ENCODE peak calls at places on chromosomes 16 and 17, in four cellular contexts. One of them, this sample, is unnamed.

GRCh38 chr17:72687941-72688340 is 404.5 kb downstream of the SLC39A11 start:
- DNase-seq in RWPE1: no peak
- DNase-seq in posterior cingulate gyrus: no peak
- DNase-seq in epithelial cell of esophagus: peak; percentile 93
- DNase-seq in this sample: no peak

GRCh38 chr16:25413962-25414361 is 156.3 kb upstream of the ZKSCAN2 start:
- DNase-seq in epithelial cell of esophagus: peak; percentile 22
- DNase-seq in posterior cingulate gyrus: no peak
- DNase-seq in RWPE1: no peak
- DNase-seq in this sample: no peak

GRCh38 chr17:44203731-44204452 is 4.2 kb upstream of the ATXN7L3 start:
- DNase-seq in RWPE1: no peak
- DNase-seq in epithelial cell of esophagus: peak; percentile 37
- DNase-seq in posterior cingulate gyrus: no peak
- DNase-seq in this sample: no peak

GRCh38 chr17:60080545-60080944 is 1.8 kb upstream of the HEATR6 start:
- DNase-seq in epithelial cell of esophagus: peak; percentile 94
- DNase-seq in posterior cingulate gyrus: no peak
- DNase-seq in RWPE1: no peak
- DNase-seq in this sample: no peak

GRCh38 chr16:88977028-88977844 is at the start of gene CBFA2T3:
- DNase-seq in posterior cingulate gyrus: no peak
- DNase-seq in epithelial cell of esophagus: no peak
- DNase-seq in RWPE1: no peak
- DNase-seq in this sample: peak; percentile 17

GRCh38 chr16:5060073-5060641 is 5.6 kb downstream of the C16orf89 start:
- DNase-seq in RWPE1: no peak
- DNase-seq in epithelial cell of esophagus: no peak
- DNase-seq in posterior cingulate gyrus: no peak
- DNase-seq in this sample: no peak

GRCh38 chr16:84810518-84811273 is 9.1 kb upstream of the CRISPLD2 start:
- DNase-seq in epithelial cell of esophagus: no peak
- DNase-seq in posterior cingulate gyrus: no peak
- DNase-seq in RWPE1: no peak
- DNase-seq in this sample: no peak

GRCh38 chr17:46848534-46848933 is 2.8 kb upstream of the WNT9B start:
- DNase-seq in posterior cingulate gyrus: no peak
- DNase-seq in epithelial cell of esophagus: no peak
- DNase-seq in RWPE1: no peak
- DNase-seq in this sample: no peak

GRCh38 chr17:34299918-34300600 is 14.5 kb downstream of the CCL11 start:
- DNase-seq in RWPE1: no peak
- DNase-seq in posterior cingulate gyrus: no peak
- DNase-seq in epithelial cell of esophagus: peak; percentile 73
- DNase-seq in this sample: no peak

GRCh38 chr17:73784015-73784603 is 139.9 kb upstream of the SDK2 start:
- DNase-seq in RWPE1: no peak
- DNase-seq in epithelial cell of esophagus: no peak
- DNase-seq in posterior cingulate gyrus: no peak
- DNase-seq in this sample: no peak

GRCh38 chr17:77606146-77606864 is 352.2 kb upstream of the TNRC6C start:
- DNase-seq in RWPE1: no peak
- DNase-seq in posterior cingulate gyrus: no peak
- DNase-seq in epithelial cell of esophagus: no peak
- DNase-seq in this sample: no peak

GRCh38 chr16:29974291-29975133 is 844 bp downstream of the TAOK2 start:
- DNase-seq in posterior cingulate gyrus: no peak
- DNase-seq in epithelial cell of esophagus: no peak
- DNase-seq in RWPE1: peak; percentile 20
- DNase-seq in this sample: no peak

GRCh38 chr17:82859431-82860403 is 19.9 kb upstream of the ZNF750 start:
- DNase-seq in RWPE1: no peak
- DNase-seq in epithelial cell of esophagus: peak; percentile 68
- DNase-seq in posterior cingulate gyrus: no peak
- DNase-seq in this sample: no peak

GRCh38 chr16:22217890-22218730 is 12.0 kb downstream of the EEF2K start:
- DNase-seq in epithelial cell of esophagus: no peak
- DNase-seq in posterior cingulate gyrus: no peak
- DNase-seq in RWPE1: peak; percentile 36
- DNase-seq in this sample: no peak

GRCh38 chr17:55265434-55266021 is 768 bp downstream of the HLF start:
- DNase-seq in posterior cingulate gyrus: no peak
- DNase-seq in epithelial cell of esophagus: no peak
- DNase-seq in RWPE1: no peak
- DNase-seq in this sample: no peak

GRCh38 chr16:70258065-70258464 is 6.3 kb upstream of the EXOSC6 start:
- DNase-seq in RWPE1: no peak
- DNase-seq in epithelial cell of esophagus: no peak
- DNase-seq in posterior cingulate gyrus: no peak
- DNase-seq in this sample: no peak

GRCh38 chr16:4176794-4177438 is 60.7 kb upstream of the ADCY9 start:
- DNase-seq in RWPE1: peak; percentile 67
- DNase-seq in posterior cingulate gyrus: peak; percentile 65
- DNase-seq in epithelial cell of esophagus: peak; percentile 77
- DNase-seq in this sample: no peak

GRCh38 chr17:82239926-82240505 is 11.2 kb downstream of the SLC16A3 start:
- DNase-seq in posterior cingulate gyrus: no peak
- DNase-seq in RWPE1: no peak
- DNase-seq in epithelial cell of esophagus: no peak
- DNase-seq in this sample: no peak

GRCh38 chr17:2598166-2598565 is 4.7 kb downstream of the PAFAH1B1 start:
- DNase-seq in RWPE1: peak; percentile 19
- DNase-seq in posterior cingulate gyrus: no peak
- DNase-seq in epithelial cell of esophagus: peak; percentile 45
- DNase-seq in this sample: no peak

GRCh38 chr17:65121916-65122821 is 15.0 kb upstream of the RGS9 start:
- DNase-seq in posterior cingulate gyrus: no peak
- DNase-seq in RWPE1: no peak
- DNase-seq in epithelial cell of esophagus: peak; percentile 56
- DNase-seq in this sample: no peak

GRCh38 chr17:73291260-73291801 is 20.5 kb downstream of the CDC42EP4 start:
- DNase-seq in posterior cingulate gyrus: no peak
- DNase-seq in epithelial cell of esophagus: peak; percentile 72
- DNase-seq in RWPE1: peak; percentile 82
- DNase-seq in this sample: no peak

GRCh38 chr16:80369559-80369958 is 171.2 kb upstream of the DYNLRB2 start:
- DNase-seq in epithelial cell of esophagus: peak; percentile 74
- DNase-seq in RWPE1: peak; percentile 42
- DNase-seq in posterior cingulate gyrus: no peak
- DNase-seq in this sample: no peak

GRCh38 chr17:13491916-13492315 is 109.8 kb downstream of the HS3ST3A1 start:
- DNase-seq in posterior cingulate gyrus: no peak
- DNase-seq in epithelial cell of esophagus: no peak
- DNase-seq in RWPE1: no peak
- DNase-seq in this sample: no peak

GRCh38 chr16:80852261-80852872 is 48.0 kb upstream of the CDYL2 start:
- DNase-seq in posterior cingulate gyrus: no peak
- DNase-seq in RWPE1: peak; percentile 5
- DNase-seq in epithelial cell of esophagus: peak; percentile 43
- DNase-seq in this sample: no peak

GRCh38 chr16:31273676-31274075 is 13.9 kb downstream of the ITGAM start:
- DNase-seq in epithelial cell of esophagus: peak; percentile 82
- DNase-seq in RWPE1: peak; percentile 41
- DNase-seq in posterior cingulate gyrus: no peak
- DNase-seq in this sample: peak; percentile 25

GRCh38 chr17:42422958-42423712 is at the start of gene CAVIN1:
- DNase-seq in posterior cingulate gyrus: peak; percentile 79
- DNase-seq in epithelial cell of esophagus: peak; percentile 96
- DNase-seq in RWPE1: peak; percentile 99
- DNase-seq in this sample: peak; percentile 88

GRCh38 chr17:63293310-63293709 is 152.8 kb downstream of the CYB561 start:
- DNase-seq in RWPE1: no peak
- DNase-seq in posterior cingulate gyrus: no peak
- DNase-seq in epithelial cell of esophagus: peak; percentile 19
- DNase-seq in this sample: no peak

GRCh38 chr16:500699-501098 is 26.8 kb upstream of the CAPN15 start:
- DNase-seq in RWPE1: no peak
- DNase-seq in posterior cingulate gyrus: no peak
- DNase-seq in epithelial cell of esophagus: no peak
- DNase-seq in this sample: no peak

GRCh38 chr17:47955497-47956461 is 1.9 kb downstream of the PRR15L start:
- DNase-seq in RWPE1: no peak
- DNase-seq in posterior cingulate gyrus: no peak
- DNase-seq in epithelial cell of esophagus: peak; percentile 29
- DNase-seq in this sample: no peak

GRCh38 chr16:85082553-85083050 is 29.7 kb downstream of the CIBAR2 start:
- DNase-seq in epithelial cell of esophagus: no peak
- DNase-seq in RWPE1: no peak
- DNase-seq in posterior cingulate gyrus: no peak
- DNase-seq in this sample: no peak

GRCh38 chr17:29914819-29915537 is 15.1 kb downstream of the SSH2 start:
- DNase-seq in epithelial cell of esophagus: no peak
- DNase-seq in posterior cingulate gyrus: no peak
- DNase-seq in RWPE1: no peak
- DNase-seq in this sample: no peak

GRCh38 chr17:48627242-48627597 is 1.1 kb upstream of the HOXB9 start:
- DNase-seq in epithelial cell of esophagus: no peak
- DNase-seq in RWPE1: no peak
- DNase-seq in posterior cingulate gyrus: no peak
- DNase-seq in this sample: no peak

GRCh38 chr16:19520861-19521331 is 1.0 kb downstream of the GDE1 start:
- DNase-seq in RWPE1: no peak
- DNase-seq in epithelial cell of esophagus: peak; percentile 55
- DNase-seq in posterior cingulate gyrus: no peak
- DNase-seq in this sample: no peak

This sample was measured in substantia nigra.